ENCODE peak calls at places on chromosomes 12 and 14, in five cellular contexts. G, R, Q, P and X are unnamed samples.

GRCh38 chr14:67851785-67852410 is 32.3 kb downstream of the RAD51B start:
- DNase-seq in R (no peak), P (no peak), Q (no peak), G (no peak), X (no peak)

GRCh38 chr12:15589328-15590032 is 199.7 kb downstream of the EPS8 start:
- DNase-seq in G (no peak), R (no peak), P (no peak), Q (no peak), X (no peak)

GRCh38 chr12:68800294-68800693 is 7.7 kb upstream of the MDM2 start:
- DNase-seq in P (peak; percentile 28), G (no peak), R (no peak), Q (no peak), X (no peak)

GRCh38 chr14:36161781-36162180 is 14.7 kb downstream of the PTCSC3 start:
- DNase-seq in R (no peak), P (no peak), G (no peak), Q (peak; percentile 10), X (no peak)

GRCh38 chr14:23113346-23114119 is 5.5 kb downstream of the CEBPE start:
- DNase-seq in G (no peak), R (no peak), P (no peak), Q (no peak), X (no peak)

GRCh38 chr14:40983604-40984003 is 623.1 kb upstream of the LRFN5 start:
- DNase-seq in R (no peak), P (no peak), Q (no peak), G (no peak), X (no peak)

GRCh38 chr12:27531916-27532315 is 7.9 kb downstream of the PPFIBP1 start:
- DNase-seq in G (no peak), R (no peak), P (no peak), Q (no peak), X (no peak)

GRCh38 chr14:61889914-61890351 is 127.7 kb downstream of the SNAPC1 start:
- DNase-seq in Q (no peak), G (no peak), R (no peak), P (no peak), X (no peak)

GRCh38 chr14:60812987-60813386 is 78.4 kb downstream of the MNAT1 start:
- DNase-seq in G (no peak), R (no peak), Q (no peak), P (no peak), X (no peak)

GRCh38 chr14:23365353-23366162 is 586 bp upstream of the EFS start:
- DNase-seq in P (peak; percentile 64), R (no peak), Q (no peak), G (no peak), X (no peak)

GRCh38 chr14:30210630-30211029 is 283.0 kb upstream of the PRKD1 start:
- DNase-seq in Q (no peak), P (no peak), R (no peak), G (no peak), X (no peak)

GRCh38 chr12:121537814-121538698 is 42.8 kb downstream of the KDM2B start:
- DNase-seq in R (peak; percentile 28), P (no peak), G (no peak), Q (peak; percentile 20), X (no peak)

GRCh38 chr14:83120187-83120586 is 1586.5 kb upstream of the SEL1L start:
- DNase-seq in R (no peak), G (no peak), Q (no peak), P (no peak), X (no peak)

GRCh38 chr12:75976113-75976512 is 55.5 kb downstream of the PHLDA1 start:
- DNase-seq in R (no peak), P (no peak), Q (no peak), G (no peak), X (no peak)

GRCh38 chr12:116346222-116346621 is 68.7 kb upstream of the MED13L start:
- DNase-seq in Q (no peak), G (no peak), P (no peak), R (no peak), X (no peak)

GRCh38 chr14:33793711-33794110 is 157.2 kb downstream of the EGLN3 start:
- DNase-seq in G (no peak), P (no peak), R (no peak), Q (no peak), X (no peak)

GRCh38 chr12:15011162-15011561 is 38.3 kb downstream of the PDE6H start:
- DNase-seq in Q (no peak), R (no peak), P (no peak), G (no peak), X (no peak)

GRCh38 chr14:29085546-29085945 is 319.0 kb downstream of the FOXG1 start:
- DNase-seq in Q (no peak), G (no peak), P (no peak), R (no peak), X (no peak)

GRCh38 chr12:49133014-49133413 is 1.8 kb upstream of the TUBA1B start:
- DNase-seq in R (no peak), Q (no peak), G (no peak), P (no peak), X (no peak)

GRCh38 chr12:79019672-79020071 is 155.1 kb downstream of the SYT1 start:
- DNase-seq in G (no peak), P (no peak), R (no peak), Q (no peak), X (no peak)

GRCh38 chr12:112539221-112539620 is 120.5 kb downstream of the PTPN11 start:
- DNase-seq in G (no peak), Q (no peak), P (no peak), R (no peak), X (no peak)
- TF ChIP-seq CTCF in G (no peak), Q (no peak), P (no peak), R (no peak), X (no peak)

GRCh38 chr12:6554990-6555691 is 701 bp downstream of the IFFO1 start:
- DNase-seq in G (no peak), P (no peak), R (no peak), Q (no peak), X (no peak)
- H3K27ac ChIP-seq in G (peak overlapping the region; percentile 94), P (peak overlapping the region; percentile 50), R (peak overlapping the region; percentile 87), Q (peak overlapping the region; percentile 91), X (peak overlapping the region; percentile 87)

DNA sequence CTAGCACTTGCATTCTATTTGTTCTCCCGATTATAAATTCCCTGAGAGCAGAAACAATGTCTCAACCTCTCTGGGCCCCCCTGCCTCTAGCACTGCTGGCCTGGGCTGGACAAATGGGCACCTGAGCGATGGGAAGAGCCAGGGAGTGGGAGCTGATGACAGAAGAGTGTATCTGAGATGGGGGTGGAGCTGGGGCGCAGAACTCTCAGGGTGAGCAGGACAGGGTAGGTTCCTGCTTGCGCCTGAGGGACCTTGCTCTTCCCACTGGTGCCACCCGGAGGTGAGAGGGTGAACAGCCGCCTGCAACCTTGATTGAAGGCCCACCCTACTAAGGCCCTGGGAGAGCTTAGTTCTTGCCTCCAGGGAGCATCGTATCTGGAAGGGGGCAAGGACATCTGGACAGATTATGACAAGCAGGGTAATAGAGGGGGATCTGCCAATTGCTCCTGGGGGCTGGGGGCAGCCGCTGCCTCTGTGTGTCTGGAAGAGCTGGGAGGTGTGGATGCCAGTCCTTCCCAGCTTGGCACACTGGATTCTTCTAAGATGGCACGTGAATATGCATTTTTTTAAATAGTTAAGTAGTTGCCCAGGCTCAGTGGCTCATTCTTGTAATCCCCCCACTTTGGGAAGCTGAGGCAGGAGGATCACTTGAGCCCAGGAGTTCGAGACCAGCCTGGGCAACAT is 43.0 kb upstream of the TSPAN9 start:
- DNase-seq in G (peak; percentile 65), P (no peak), R (peak; percentile 62), Q (peak; percentile 51), X (peak; percentile 66)
- H3K4me1 ChIP-seq in G (peaks cover 51% of the 10 kb centered on the region), P (no peaks in the 10 kb centered on the region), R (peaks cover 22% of the 10 kb centered on the region), Q (no peaks in the 10 kb centered on the region), X (no peaks in the 10 kb centered on the region)

GRCh38 chr14:21057803-21058675 is at the start of gene RNASE8:
- DNase-seq in P (no peak), R (no peak), Q (no peak), G (no peak), X (no peak)
- TF ChIP-seq CTCF in P (no peak), R (no peak), Q (no peak), G (peak; percentile 24), X (no peak)

GRCh38 chr12:67669925-67670631 is 21.5 kb downstream of the DYRK2 start:
- DNase-seq in Q (no peak), G (no peak), P (no peak), R (no peak), X (no peak)

GRCh38 chr12:67665679-67666078 is 17.1 kb downstream of the DYRK2 start:
- DNase-seq in G (no peak), Q (no peak), P (no peak), R (no peak), X (no peak)

GRCh38 chr12:67667276-67668073 is 18.9 kb downstream of the DYRK2 start:
- DNase-seq in R (peak; percentile 81), Q (peak; percentile 48), G (peak; percentile 82), P (peak; percentile 43), X (peak; percentile 68)

GRCh38 chr12:67669217-67669924 is 20.8 kb downstream of the DYRK2 start:
- DNase-seq in G (no peak), Q (no peak), R (no peak), P (no peak), X (no peak)

GRCh38 chr12:67666605-67667004 is 18.1 kb downstream of the DYRK2 start:
- DNase-seq in G (no peak), Q (no peak), P (no peak), R (no peak), X (no peak)
- H3K27ac ChIP-seq in G (peak overlapping the region; percentile 65), Q (peak overlapping the region; percentile 50), P (no peak overlapping the region), R (peak overlapping the region; percentile 49), X (peak overlapping the region; percentile 47)

GRCh38 chr14:49975799-49976198 is 82.9 kb downstream of the ARF6 start:
- DNase-seq in R (no peak), Q (peak; percentile 68), P (no peak), G (no peak), X (no peak)
- H3K4me1 ChIP-seq in R (peaks cover 40% of the 10 kb centered on the region), Q (peaks cover 76% of the 10 kb centered on the region), P (peaks cover 9% of the 10 kb centered on the region), G (peaks cover 30% of the 10 kb centered on the region), X (peaks cover 4% of the 10 kb centered on the region)

DNA sequence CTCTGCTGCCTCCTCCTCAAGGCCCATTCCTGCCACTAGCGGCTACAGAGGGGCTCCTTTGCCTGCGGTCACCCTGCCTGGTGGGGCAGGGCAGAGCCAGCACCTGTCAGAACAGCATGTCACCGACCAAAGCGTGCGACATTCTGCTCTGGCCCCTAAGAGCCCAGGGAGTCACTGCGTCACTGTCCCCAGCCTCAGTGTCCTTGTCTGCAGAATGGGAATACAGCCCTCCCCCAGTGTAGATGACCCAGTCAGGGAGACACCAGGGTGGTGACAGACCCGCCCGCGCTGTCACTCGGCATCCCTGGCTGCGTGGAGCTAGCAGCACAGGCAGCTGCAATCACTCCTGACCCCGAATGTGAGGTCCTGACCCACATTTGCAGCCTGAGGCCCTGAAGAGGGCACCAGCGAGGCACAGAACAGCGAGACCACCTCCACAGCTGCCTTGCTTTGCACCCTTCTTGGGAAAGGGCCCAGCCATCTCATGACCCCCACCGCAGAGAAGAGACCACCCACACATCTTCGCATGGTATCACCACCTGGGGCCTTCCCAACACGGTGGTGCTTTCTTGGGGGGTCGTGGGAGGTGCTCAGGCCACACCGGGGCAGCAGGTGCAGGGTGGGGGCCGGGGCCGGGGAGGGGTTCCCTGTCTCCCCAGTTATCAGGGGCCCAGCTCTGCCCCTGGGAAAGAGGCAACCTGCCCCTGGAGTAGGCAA is 2.5 kb downstream of the AHNAK2 start:
- DNase-seq in R (peak; percentile 8), P (no peak), Q (no peak), G (peak; percentile 14), X (no peak)
- TF ChIP-seq CTCF in R (no peak), P (no peak), Q (no peak), G (no peak), X (no peak)

DNA sequence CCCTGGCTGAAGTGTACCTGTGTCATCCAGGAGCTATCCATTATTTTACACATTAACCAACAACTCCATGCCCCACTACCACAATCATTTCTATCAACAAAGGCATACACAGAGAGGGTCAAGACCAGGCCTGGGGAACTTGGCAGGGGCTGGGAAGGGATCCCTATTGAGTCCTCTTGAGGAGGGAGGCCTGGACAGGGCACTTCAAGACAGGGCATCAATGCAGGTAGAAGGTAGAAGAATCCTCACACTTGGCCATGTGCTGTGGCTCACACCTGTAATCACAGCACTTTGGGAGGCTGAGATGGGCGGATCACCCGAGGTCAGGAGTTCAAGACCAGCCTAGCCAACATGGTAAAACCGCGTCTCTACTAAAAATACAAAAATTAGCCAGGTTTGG is 13.4 kb upstream of the ANKRD33 start:
- DNase-seq in R (no peak), P (no peak), G (no peak), Q (no peak), X (no peak)
- H3K27ac ChIP-seq in R (no peak overlapping the region), P (no peak overlapping the region), G (no peak overlapping the region), Q (no peak overlapping the region), X (no peak overlapping the region)